ENCODE peak calls at places on chromosomes 4 and X, in five cellular contexts. V, G, Y, A and D are unnamed samples.

GRCh38 chrX:6227445-6227820 is 1.2 kb downstream of the NLGN4X start:
- DNase-seq in V (no peak), G (no peak), Y (no peak), A (no peak), D (no peak)

GRCh38 chr4:13546855-13547562 is 2.7 kb upstream of the NKX3-2 start:
- DNase-seq in V (no peak), G (no peak), Y (no peak), A (no peak), D (no peak)

GRCh38 chr4:113979157-113979972 is at the start of gene ARSJ:
- DNase-seq in V (peak; percentile 34), G (no peak), Y (peak; percentile 74), A (no peak), D (peak; percentile 25)

GRCh38 chrX:77160301-77160700 is 286.9 kb upstream of the FGF16 start:
- DNase-seq in V (no peak), G (no peak), Y (no peak), A (no peak), D (peak; percentile 15)

GRCh38 chr4:83115000-83115399 is 471 bp upstream of the PLAC8 start:
- DNase-seq in V (no peak), G (no peak), Y (no peak), A (no peak), D (no peak)

GRCh38 chr4:158810487-158811215 is 41.8 kb downstream of the FNIP2 start:
- DNase-seq in V (peak; percentile 77), G (no peak), Y (no peak), A (no peak), D (peak; percentile 6)

GRCh38 chr4:154088741-154089140 is 299.9 kb upstream of the SFRP2 start:
- DNase-seq in V (no peak), G (no peak), Y (no peak), A (no peak), D (no peak)

GRCh38 chr4:88629826-88630225 is 37.5 kb downstream of the HERC3 start:
- DNase-seq in V (no peak), G (no peak), Y (no peak), A (no peak), D (no peak)

GRCh38 chr4:38115601-38116000 is 155.4 kb downstream of the PTTG2 start:
- DNase-seq in V (no peak), G (no peak), Y (no peak), A (no peak), D (no peak)

GRCh38 chr4:134691915-134692314 is 490.3 kb upstream of the PABPC4L start:
- DNase-seq in V (no peak), G (no peak), Y (no peak), A (no peak), D (no peak)

GRCh38 chrX:7318246-7318645 is 170.3 kb upstream of the PUDP start:
- DNase-seq in V (no peak), G (no peak), Y (no peak), A (no peak), D (no peak)

GRCh38 chrX:134246282-134246681 is 9.3 kb downstream of the CCDC160 start:
- DNase-seq in V (no peak), G (peak; percentile 11), Y (no peak), A (peak; percentile 8), D (no peak)

DNA sequence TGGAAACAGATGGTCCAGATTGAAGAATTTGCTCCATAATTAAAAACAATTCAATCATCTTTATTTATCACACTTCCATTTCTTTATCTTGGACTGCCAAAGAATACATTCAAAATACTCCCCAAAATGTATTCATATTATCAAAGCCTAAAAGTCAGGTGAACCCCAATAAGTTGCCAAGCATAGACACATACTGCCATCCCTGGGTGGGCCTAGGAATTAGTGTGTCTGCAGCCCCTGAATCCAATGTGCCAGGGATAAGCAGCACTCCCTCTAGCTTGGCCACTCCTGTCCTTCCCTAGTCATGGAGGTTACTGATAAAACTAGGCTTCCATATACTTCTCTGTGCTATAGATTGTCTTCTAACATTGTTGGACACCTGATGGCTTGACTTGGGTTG is 199.9 kb downstream of the TENM3 start:
- DNase-seq in V (no peak), G (no peak), Y (no peak), A (no peak), D (no peak)
- TF ChIP-seq CTCF in V (no peak), G (no peak), Y (no peak), A (no peak), D (no peak)

GRCh38 chr4:180828455-180829018 is 1414.7 kb upstream of the TENM3 start:
- DNase-seq in V (peak; percentile 13), G (no peak), Y (no peak), A (no peak), D (peak; percentile 22)

GRCh38 chr4:180827193-180827592 is 1416.0 kb upstream of the TENM3 start:
- DNase-seq in V (no peak), G (no peak), Y (no peak), A (no peak), D (no peak)

GRCh38 chr4:180827610-180828009 is 1415.6 kb upstream of the TENM3 start:
- DNase-seq in V (no peak), G (no peak), Y (no peak), A (no peak), D (no peak)

GRCh38 chr4:180832086-180832485 is 1411.1 kb upstream of the TENM3 start:
- DNase-seq in V (no peak), G (no peak), Y (no peak), A (no peak), D (no peak)
- TF ChIP-seq CTCF in V (no peak), G (no peak), Y (no peak), A (no peak), D (no peak)

DNA sequence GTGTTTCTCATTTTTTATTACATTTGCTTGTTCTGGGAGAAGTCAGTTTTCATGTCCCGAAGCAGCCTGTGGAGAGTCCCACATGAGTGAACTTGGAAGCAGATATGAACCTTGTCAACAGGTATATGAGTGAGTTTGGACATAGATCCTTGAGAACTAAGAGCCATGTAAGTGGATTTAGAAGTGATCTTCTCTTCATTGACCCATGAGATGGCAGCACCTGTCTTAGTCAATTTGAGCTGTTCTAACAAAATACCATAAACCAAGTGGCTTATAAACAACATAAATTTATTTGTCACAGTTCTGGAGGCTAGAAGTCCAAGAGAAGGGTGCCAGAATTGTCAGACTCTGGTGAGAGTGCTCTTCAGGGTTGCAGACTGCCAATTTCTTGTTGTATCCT is 1043.8 kb downstream of the ADGRL3 start:
- DNase-seq in V (no peak), G (no peak), Y (no peak), A (no peak), D (no peak)
- TF ChIP-seq CTCF in V (no peak), G (no peak), Y (no peak), A (no peak), D (no peak)

GRCh38 chrX:127058220-127058619 is 238.7 kb downstream of the PRR32 start:
- DNase-seq in V (peak; percentile 11), G (no peak), Y (no peak), A (no peak), D (no peak)
- TF ChIP-seq CTCF in V (no peak), G (no peak), Y (no peak), A (no peak), D (no peak)

DNA sequence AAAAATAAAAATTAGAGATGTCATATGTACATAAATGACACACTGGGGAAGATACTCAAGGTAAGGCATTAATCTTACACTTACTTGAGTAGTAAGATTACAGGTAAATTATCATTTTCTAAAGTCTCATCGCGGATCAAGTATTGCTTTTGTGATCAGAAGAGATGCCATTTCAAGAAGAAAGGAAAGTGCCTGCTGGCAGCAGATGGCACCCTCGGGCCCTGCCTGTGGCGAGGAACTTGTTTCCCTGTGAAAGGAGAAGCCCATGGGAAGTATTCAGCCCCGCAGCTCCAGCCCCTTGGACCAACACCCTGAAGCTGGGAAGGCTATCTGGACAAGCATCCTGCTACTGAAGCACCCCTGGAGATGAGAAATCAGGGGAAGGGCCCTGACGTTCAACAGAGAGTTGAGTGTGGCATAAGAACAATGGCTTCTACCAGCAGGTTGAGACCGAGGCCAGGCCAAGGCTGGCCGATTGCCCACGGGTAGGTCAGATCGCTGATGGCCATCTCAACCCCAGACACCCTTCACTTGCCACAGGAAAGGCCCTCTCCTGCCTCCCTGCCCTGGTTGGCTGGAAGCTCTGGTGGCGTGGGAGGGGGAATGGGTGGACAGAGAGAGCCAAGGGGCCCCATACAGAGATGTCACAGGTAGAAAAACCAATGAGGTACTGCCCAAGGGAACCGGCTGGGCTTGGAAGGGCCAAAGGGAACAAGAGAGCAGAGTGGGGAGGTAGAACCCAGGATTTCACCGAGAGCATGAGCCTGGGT is 18.8 kb upstream of the MXD4 start:
- DNase-seq in V (no peak), G (no peak), Y (no peak), A (no peak), D (no peak)
- TF ChIP-seq CTCF in V (no peak), G (no peak), Y (no peak), A (no peak), D (no peak)